ENCODE peak calls at places on chromosomes 4 and X, in seven cellular contexts. M is HFF-Myc, D is right lobe of liver, P is PC-3, F is omental fat pad, G is fibroblast of pulmonary artery, E is AG04449. R is an unnamed sample.

GRCh38 chr4:6324999-6325790 is 55.5 kb downstream of the WFS1 start:
- DNase-seq in M (no peak), D (no peak), P (peak), F (no peak), G (no peak), E (no peak), R (no peak)

GRCh38 chrX:149515954-149516602 is 11.0 kb upstream of the IDS start:
- DNase-seq in M (no peak), D (no peak), P (no peak), F (no peak), G (no peak), E (no peak), R (no peak)

GRCh38 chr4:76790377-76790776 is 107.6 kb downstream of the SOWAHB start:
- DNase-seq in M (no peak), D (no peak), P (no peak), F (no peak), G (no peak), E (no peak), R (no peak)

GRCh38 chr4:19707876-19708275 is 543.8 kb upstream of the SLIT2 start:
- DNase-seq in M (no peak), D (no peak), P (no peak), F (no peak), G (peak), E (no peak), R (no peak)

GRCh38 chr4:38094419-38094818 is 134.2 kb downstream of the PTTG2 start:
- DNase-seq in M (no peak), D (no peak), P (no peak), F (no peak), G (no peak), E (no peak), R (no peak)

GRCh38 chr4:162700815-162701361 is 465.8 kb downstream of the NAF1 start:
- DNase-seq in M (no peak), D (no peak), P (no peak), F (no peak), G (no peak), E (no peak), R (no peak)

GRCh38 chrX:23902419-23902818 is 5.3 kb downstream of the APOO start:
- DNase-seq in M (no peak), D (no peak), P (peak), F (no peak), G (peak), E (no peak), R (no peak)

GRCh38 chr4:6374575-6374974 is 97.8 kb downstream of the PPP2R2C start:
- DNase-seq in M (no peak), D (no peak), P (no peak), F (no peak), G (no peak), E (no peak), R (no peak)

GRCh38 chr4:79922011-79922410 is 151.0 kb downstream of the ANTXR2 start:
- DNase-seq in M (no peak), D (no peak), P (no peak), F (no peak), G (no peak), E (no peak), R (no peak)

GRCh38 chr4:113293043-113293560 is 243.6 kb downstream of the ANK2 start:
- DNase-seq in M (no peak), D (no peak), P (no peak), F (no peak), G (peak), E (no peak), R (no peak)

GRCh38 chrX:151982217-151982616 is 7.7 kb upstream of the GABRE start:
- DNase-seq in M (peak), D (no peak), P (peak), F (no peak), G (peak), E (peak), R (no peak)

GRCh38 chr4:80184791-80185756 is 12.2 kb upstream of the PRDM8 start:
- DNase-seq in M (no peak), D (no peak), P (peak), F (no peak), G (no peak), E (no peak), R (no peak)

GRCh38 chrX:47578692-47579091 is 3.5 kb upstream of the TIMP1 start:
- DNase-seq in M (no peak), D (no peak), P (no peak), F (no peak), G (no peak), E (no peak), R (no peak)

GRCh38 chrX:56745019-56745418 is 16.0 kb downstream of the NBDY start:
- DNase-seq in M (peak), D (no peak), P (peak), F (no peak), G (peak), E (no peak), R (no peak)

GRCh38 chr4:156634612-156635011 is 337.0 kb downstream of the PDGFC start:
- DNase-seq in M (no peak), D (no peak), P (no peak), F (no peak), G (peak), E (no peak), R (no peak)

GRCh38 chr4:94548571-94548970 is 96.8 kb downstream of the PDLIM5 start:
- DNase-seq in M (no peak), D (no peak), P (peak), F (no peak), G (peak), E (no peak), R (no peak)

GRCh38 chr4:124936427-124936826 is 223.9 kb upstream of the ANKRD50 start:
- DNase-seq in M (no peak), D (no peak), P (no peak), F (no peak), G (peak), E (no peak), R (no peak)

GRCh38 chr4:94595880-94596483 is 144.2 kb downstream of the PDLIM5 start:
- DNase-seq in M (peak), D (no peak), P (peak), F (no peak), G (peak), E (no peak), R (no peak)

GRCh38 chr4:19133315-19133714 is 1111.8 kb upstream of the LCORL start:
- DNase-seq in M (no peak), D (no peak), P (no peak), F (no peak), G (no peak), E (no peak), R (no peak)

GRCh38 chr4:4685810-4686209 is 144.0 kb upstream of the STX18 start:
- DNase-seq in M (no peak), D (no peak), P (no peak), F (no peak), G (no peak), E (no peak), R (no peak)

GRCh38 chr4:24949970-24950369 is 37.1 kb upstream of the CCDC149 start:
- DNase-seq in M (no peak), D (no peak), P (no peak), F (no peak), G (no peak), E (no peak), R (no peak)

GRCh38 chr4:130479020-130479419 is 1383.1 kb downstream of the C4orf33 start:
- DNase-seq in M (no peak), D (no peak), P (peak), F (no peak), G (peak), E (no peak), R (no peak)

GRCh38 chr4:70178075-70178660 is 17.4 kb upstream of the ODAM start:
- DNase-seq in M (no peak), D (no peak), P (no peak), F (no peak), G (no peak), E (no peak), R (no peak)

GRCh38 chr4:147862043-147862692 is 130.3 kb downstream of the ARHGAP10 start:
- DNase-seq in M (no peak), D (no peak), P (no peak), F (no peak), G (no peak), E (no peak), R (no peak)

GRCh38 chr4:135834471-135834870 is 1632.9 kb upstream of the PABPC4L start:
- DNase-seq in M (no peak), D (no peak), P (no peak), F (no peak), G (no peak), E (no peak), R (no peak)

GRCh38 chr4:143186202-143186601 is 1.5 kb downstream of the USP38 start:
- DNase-seq in M (no peak), D (no peak), P (peak), F (no peak), G (peak), E (no peak), R (no peak)

GRCh38 chr4:156931267-156931666 is 40.3 kb downstream of the PDGFC start:
- DNase-seq in M (no peak), D (no peak), P (peak), F (no peak), G (peak), E (no peak), R (no peak)

GRCh38 chrX:37474478-37474877 is 97.0 kb upstream of the LANCL3 start:
- DNase-seq in M (no peak), D (no peak), P (no peak), F (no peak), G (no peak), E (no peak), R (no peak)

GRCh38 chr4:155079866-155080265 is 128.6 kb upstream of the NPY2R start:
- DNase-seq in M (no peak), D (no peak), P (peak), F (no peak), G (peak), E (no peak), R (no peak)

GRCh38 chrX:110699109-110699508 is 96.5 kb downstream of the CHRDL1 start:
- DNase-seq in M (peak), D (no peak), P (no peak), F (no peak), G (no peak), E (no peak), R (no peak)

GRCh38 chr4:90190510-90190909 is 63.3 kb downstream of the CCSER1 start:
- DNase-seq in M (no peak), D (no peak), P (no peak), F (no peak), G (no peak), E (no peak), R (no peak)

GRCh38 chrX:139738581-139738980 is 30.6 kb upstream of the MCF2 start:
- DNase-seq in M (no peak), D (no peak), P (peak), F (no peak), G (peak), E (no peak), R (no peak)

GRCh38 chr4:111400736-111401135 is 744.5 kb upstream of the FAM241A start:
- DNase-seq in M (peak), D (no peak), P (peak), F (no peak), G (peak), E (peak), R (no peak)

DNA sequence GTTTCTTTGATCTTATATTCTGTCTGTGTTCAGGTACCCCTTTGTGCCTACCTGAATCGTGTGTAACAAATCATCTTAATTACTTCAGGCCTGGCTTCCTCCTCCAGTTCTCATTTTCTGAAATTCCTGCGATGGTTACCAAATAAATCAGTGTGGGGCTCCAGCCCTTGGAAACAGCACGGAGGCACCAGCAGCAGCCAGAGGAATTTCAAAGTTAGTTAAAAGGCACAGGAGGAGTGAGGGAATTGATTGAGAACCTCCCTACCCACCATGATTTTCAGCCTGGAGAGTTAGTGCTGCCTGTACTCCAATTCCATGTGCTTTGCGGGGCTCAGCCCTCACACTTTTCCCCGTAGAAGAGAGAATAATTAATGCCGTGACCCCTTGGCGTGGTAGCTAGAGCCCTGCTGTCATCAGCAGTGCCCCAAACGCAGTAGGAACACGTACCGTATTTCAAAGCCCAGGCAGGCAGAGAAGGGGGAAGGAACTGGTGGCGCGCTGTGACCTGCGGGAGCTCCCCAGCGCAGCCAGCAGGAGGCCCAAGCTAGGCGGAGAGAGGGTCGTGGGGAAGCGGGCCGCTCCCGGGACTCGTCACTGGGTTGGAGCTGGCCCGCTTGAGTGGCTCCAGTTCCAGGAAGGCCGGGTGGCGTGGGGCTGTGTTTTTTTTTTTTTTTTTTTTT is 84.0 kb upstream of the IGFBP7 start:
- DNase-seq in M (no peak), D (no peak), P (no peak), F (no peak), G (no peak), E (no peak), R (peak)
- TF ChIP-seq CTCF in M (no peak), D (no peak), P (no peak), F (no peak), G (peak), E (peak), R (no peak)

DNA sequence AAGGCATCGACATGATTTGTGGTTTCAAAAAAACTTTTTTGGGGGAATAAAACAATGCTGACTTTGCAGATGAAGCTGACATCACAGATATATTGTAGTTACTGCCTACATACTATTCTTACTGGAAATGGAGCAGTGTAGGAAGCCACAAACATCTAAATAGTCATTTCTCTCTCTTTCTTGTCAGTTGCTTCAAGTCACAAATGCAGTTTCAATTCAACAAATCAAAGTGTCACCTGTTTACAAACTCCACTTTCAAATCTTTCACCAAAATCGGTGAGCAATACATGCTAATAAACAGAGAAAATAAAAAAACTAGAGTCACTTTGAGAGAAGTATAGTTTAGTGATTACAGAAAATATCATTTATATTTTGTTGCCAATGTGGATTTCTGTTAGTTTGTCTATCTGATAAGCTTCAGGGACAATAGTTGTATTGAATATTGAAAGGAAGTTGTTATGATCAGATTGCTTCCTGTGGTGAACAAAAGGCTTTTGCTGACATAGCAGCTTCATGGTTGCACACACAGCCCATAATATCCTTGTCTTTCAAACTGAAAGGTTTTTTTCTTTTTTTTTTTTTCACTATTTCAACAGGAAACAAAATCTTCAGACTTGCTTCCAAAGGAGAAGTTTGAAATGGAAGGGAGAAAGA is 49.7 kb upstream of the PTPN13 start:
- DNase-seq in M (no peak), D (no peak), P (no peak), F (no peak), G (no peak), E (no peak), R (no peak)
- TF ChIP-seq CTCF in M (no peak), D (no peak), P (no peak), F (no peak), G (no peak), E (no peak), R (no peak)

GRCh38 chr4:168710353-168710946 is 213.6 kb downstream of the PALLD start:
- DNase-seq in M (peak), D (no peak), P (peak), F (no peak), G (peak), E (no peak), R (no peak)
- TF ChIP-seq CTCF in M (peak), D (peak), P (peak), F (no peak), G (peak), E (peak), R (no peak)

GRCh38 chrX:136453771-136454170 is 34.0 kb upstream of the BRS3 start:
- DNase-seq in M (no peak), D (no peak), P (peak), F (no peak), G (no peak), E (no peak), R (no peak)
- TF ChIP-seq CTCF in M (no peak), D (no peak), P (no peak), F (no peak), G (no peak), E (no peak), R (no peak)

GRCh38 chr4:78687818-78688217 is 88.3 kb upstream of the BMP2K start:
- DNase-seq in M (no peak), D (no peak), P (no peak), F (no peak), G (no peak), E (no peak), R (no peak)
- TF ChIP-seq CTCF in M (no peak), D (no peak), P (no peak), F (no peak), G (no peak), E (no peak), R (no peak)

GRCh38 chr4:104352211-104352610 is 142.5 kb downstream of the CXXC4 start:
- DNase-seq in M (no peak), D (no peak), P (no peak), F (no peak), G (no peak), E (no peak), R (no peak)
- TF ChIP-seq CTCF in M (no peak), D (peak), P (peak), F (no peak), G (no peak), E (no peak), R (no peak)

DNA sequence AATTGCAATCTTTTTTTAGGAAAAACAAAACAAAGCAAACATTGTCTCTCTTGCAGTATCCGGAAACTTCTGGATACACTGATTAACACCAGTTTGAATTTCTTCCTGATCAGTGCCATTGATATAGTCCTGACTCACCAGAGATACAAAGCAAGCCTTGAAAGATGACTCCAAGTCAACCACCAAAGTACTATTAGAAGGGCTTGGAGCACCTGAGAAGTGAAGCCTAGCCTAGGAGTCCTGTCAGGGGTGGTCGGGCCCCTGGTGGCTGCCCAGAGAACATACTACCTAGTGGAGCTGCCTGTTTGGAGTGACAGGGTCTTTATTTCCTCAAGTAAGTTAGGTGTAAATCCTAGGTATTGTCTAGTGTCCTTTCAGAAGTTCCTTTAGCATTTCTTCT is 593.2 kb downstream of the ZNF674 start:
- DNase-seq in M (no peak), D (no peak), P (peak), F (no peak), G (no peak), E (no peak), R (no peak)
- TF ChIP-seq CTCF in M (no peak), D (no peak), P (peak), F (no peak), G (no peak), E (no peak), R (no peak)

GRCh38 chr4:181502611-181503010 is 740.6 kb upstream of the TENM3 start:
- DNase-seq in M (no peak), D (no peak), P (no peak), F (no peak), G (no peak), E (no peak), R (no peak)
- TF ChIP-seq CTCF in M (no peak), D (no peak), P (no peak), F (no peak), G (no peak), E (no peak), R (no peak)

DNA sequence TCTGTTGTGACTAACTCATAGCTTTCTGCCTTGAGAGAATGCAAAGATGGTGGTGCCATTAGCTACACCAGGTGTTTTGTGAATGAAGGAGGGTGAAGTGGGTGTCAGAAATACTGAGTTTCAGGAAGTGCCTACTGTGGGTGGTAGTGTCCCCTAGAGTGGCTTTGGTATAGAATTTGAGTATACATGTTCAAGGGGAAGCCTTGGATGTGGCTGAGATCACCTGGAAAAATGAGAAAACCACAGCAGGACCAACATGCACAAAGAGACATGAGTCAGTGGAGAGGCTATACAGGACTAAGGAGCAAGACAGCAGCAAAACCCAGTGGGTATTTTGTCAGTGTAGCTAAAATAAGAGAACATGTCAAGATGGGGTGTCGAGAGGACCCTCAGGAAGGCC is 204.3 kb upstream of the TBL1X start:
- DNase-seq in M (no peak), D (no peak), P (no peak), F (no peak), G (no peak), E (no peak), R (no peak)
- TF ChIP-seq CTCF in M (no peak), D (no peak), P (no peak), F (no peak), G (no peak), E (no peak), R (no peak)